ENCODE peak calls at places on chromosomes 3 and 15, in six cellular contexts. I is renal cortical epithelial cell, Q is T47D, D is NCI-H1694, C is brain pericyte, V is NCI-H1417. R is an unnamed sample.

GRCh38 chr3:14725015-14725431 is 50.1 kb downstream of the C3orf20 start:
- DNase-seq in I (peak), Q (no peak), D (no peak), C (no peak), V (no peak), R (no peak)

GRCh38 chr3:48039487-48040190 is 23.4 kb upstream of the MAP4 start:
- DNase-seq in I (peak), Q (no peak), D (no peak), C (no peak), V (no peak), R (peak)

GRCh38 chr15:44584162-44584749 is 47.3 kb downstream of the EIF3J start:
- DNase-seq in I (peak), Q (peak), D (peak), C (no peak), V (no peak), R (no peak)

GRCh38 chr3:10655131-10655530 is 149.7 kb upstream of the ATP2B2 start:
- DNase-seq in I (no peak), Q (no peak), D (no peak), C (no peak), V (no peak), R (no peak)

GRCh38 chr3:111861396-111861795 is 2.3 kb downstream of the PHLDB2 start:
- DNase-seq in I (no peak), Q (no peak), D (peak), C (no peak), V (no peak), R (no peak)

GRCh38 chr15:67019069-67019468 is 46.3 kb upstream of the SMAD3 start:
- DNase-seq in I (no peak), Q (no peak), D (no peak), C (no peak), V (no peak), R (no peak)

GRCh38 chr3:173825731-173826130 is 428.2 kb downstream of the NLGN1 start:
- DNase-seq in I (peak), Q (no peak), D (no peak), C (no peak), V (no peak), R (no peak)

GRCh38 chr3:30643763-30644462 is 37.5 kb downstream of the TGFBR2 start:
- DNase-seq in I (no peak), Q (no peak), D (no peak), C (no peak), V (no peak), R (no peak)

GRCh38 chr15:85771276-85771675 is 23.4 kb downstream of the KLHL25 start:
- DNase-seq in I (peak), Q (no peak), D (no peak), C (no peak), V (no peak), R (no peak)

GRCh38 chr3:78868570-78868969 is 899.2 kb downstream of the ROBO1 start:
- DNase-seq in I (no peak), Q (no peak), D (no peak), C (no peak), V (peak), R (no peak)

GRCh38 chr3:14476583-14477265 is 63.4 kb downstream of the GRIP2 start:
- DNase-seq in I (no peak), Q (no peak), D (no peak), C (no peak), V (no peak), R (no peak)

GRCh38 chr3:23312866-23313265 is 109.7 kb downstream of the UBE2E2 start:
- DNase-seq in I (no peak), Q (no peak), D (no peak), C (peak), V (no peak), R (no peak)

GRCh38 chr15:66704019-66704782 is 2.2 kb downstream of the SMAD6 start:
- DNase-seq in I (no peak), Q (no peak), D (no peak), C (no peak), V (peak), R (no peak)

GRCh38 chr3:161551697-161552096 is 55.1 kb downstream of the OTOL1 start:
- DNase-seq in I (no peak), Q (no peak), D (no peak), C (no peak), V (no peak), R (no peak)

GRCh38 chr15:31321418-31321817 is 5.2 kb upstream of the KLF13 start:
- DNase-seq in I (no peak), Q (no peak), D (no peak), C (no peak), V (no peak), R (no peak)

GRCh38 chr3:189071452-189071851 is 100.3 kb upstream of the TPRG1 start:
- DNase-seq in I (peak), Q (no peak), D (peak), C (no peak), V (peak), R (no peak)

GRCh38 chr3:171967932-171968678 is 71.3 kb upstream of the FNDC3B start:
- DNase-seq in I (no peak), Q (no peak), D (no peak), C (no peak), V (no peak), R (no peak)

GRCh38 chr3:41726891-41727290 is 235.0 kb downstream of the ULK4 start:
- DNase-seq in I (no peak), Q (no peak), D (no peak), C (no peak), V (no peak), R (no peak)

GRCh38 chr3:71083726-71084131 is 499.8 kb downstream of the FOXP1 start:
- DNase-seq in I (no peak), Q (no peak), D (no peak), C (no peak), V (no peak), R (no peak)

GRCh38 chr3:127356381-127356780 is 68.5 kb upstream of the PRR20G start:
- DNase-seq in I (no peak), Q (no peak), D (no peak), C (no peak), V (no peak), R (no peak)

GRCh38 chr3:27090265-27091041 is 278.7 kb downstream of the NEK10 start:
- DNase-seq in I (no peak), Q (no peak), D (no peak), C (no peak), V (no peak), R (no peak)

GRCh38 chr3:38438421-38438820 is 15.3 kb upstream of the ACVR2B start:
- DNase-seq in I (peak), Q (no peak), D (no peak), C (no peak), V (no peak), R (no peak)

GRCh38 chr15:77510066-77511044 is 89.7 kb downstream of the HMG20A start:
- DNase-seq in I (no peak), Q (no peak), D (peak), C (no peak), V (no peak), R (no peak)

GRCh38 chr15:49718234-49718633 is 97.4 kb downstream of the DTWD1 start:
- DNase-seq in I (no peak), Q (no peak), D (no peak), C (no peak), V (no peak), R (no peak)

GRCh38 chr3:115833074-115833473 is 209.8 kb downstream of the GAP43 start:
- DNase-seq in I (no peak), Q (no peak), D (no peak), C (no peak), V (no peak), R (no peak)

GRCh38 chr3:171358171-171358890 is 101.9 kb downstream of the TNIK start:
- DNase-seq in I (peak), Q (no peak), D (no peak), C (no peak), V (no peak), R (no peak)

R was measured in C1 segment of cervical spinal cord.